ENCODE peak calls at places on chromosomes 5 and 9, in six cellular contexts. D, T, U, X, K and S are unnamed samples.

GRCh38 chr5:55900068-55900467 is 48.9 kb downstream of the IL31RA start:
- DNase-seq in D (no peak), T (no peak), U (no peak), X (no peak), K (no peak), S (no peak)

GRCh38 chr5:82956600-82956999 is 120.6 kb downstream of the TMEM167A start:
- DNase-seq in D (no peak), T (no peak), U (no peak), X (no peak), K (no peak), S (no peak)

GRCh38 chr5:180352116-180352975 is 790 bp downstream of the GFPT2 start:
- DNase-seq in D (peak; percentile 15), T (no peak), U (no peak), X (peak; percentile 66), K (peak; percentile 80), S (no peak)

GRCh38 chr5:108369167-108369566 is 12.7 kb downstream of the FBXL17 start:
- DNase-seq in D (no peak), T (no peak), U (no peak), X (no peak), K (no peak), S (no peak)

GRCh38 chr9:108933231-108933630 is 693 bp downstream of the ELP1 start:
- DNase-seq in D (no peak), T (no peak), U (no peak), X (no peak), K (no peak), S (no peak)

GRCh38 chr9:99345936-99346335 is 123.9 kb downstream of the SEC61B start:
- DNase-seq in D (no peak), T (no peak), U (no peak), X (no peak), K (no peak), S (no peak)

GRCh38 chr9:114902773-114903589 is 27.4 kb downstream of the TNFSF8 start:
- DNase-seq in D (no peak), T (no peak), U (no peak), X (no peak), K (no peak), S (no peak)

GRCh38 chr9:34590376-34591090 is 1.0 kb upstream of the CNTFR start:
- DNase-seq in D (no peak), T (no peak), U (no peak), X (peak; percentile 74), K (peak; percentile 76), S (no peak)

GRCh38 chr5:10199700-10200099 is 50.0 kb downstream of the ATPSCKMT start:
- DNase-seq in D (no peak), T (no peak), U (no peak), X (no peak), K (no peak), S (no peak)

GRCh38 chr5:158175664-158176507 is 316.9 kb upstream of the CLINT1 start:
- DNase-seq in D (no peak), T (no peak), U (no peak), X (no peak), K (no peak), S (no peak)

GRCh38 chr9:118459832-118460425 is 755.7 kb downstream of the TLR4 start:
- DNase-seq in D (no peak), T (no peak), U (peak; percentile 53), X (no peak), K (no peak), S (peak; percentile 65)

GRCh38 chr5:142357469-142358090 is 32.8 kb upstream of the SPRY4 start:
- DNase-seq in D (peak; percentile 12), T (no peak), U (no peak), X (peak; percentile 74), K (no peak), S (no peak)

GRCh38 chr5:150298701-150299451 is 3.8 kb downstream of the ARSI start:
- DNase-seq in D (no peak), T (no peak), U (no peak), X (no peak), K (no peak), S (no peak)

GRCh38 chr9:116837038-116837998 is 150.2 kb downstream of the TRIM32 start:
- DNase-seq in D (no peak), T (no peak), U (no peak), X (no peak), K (no peak), S (no peak)

GRCh38 chr5:17398439-17398838 is 99.6 kb upstream of the TAF11L2 start:
- DNase-seq in D (no peak), T (no peak), U (no peak), X (no peak), K (no peak), S (no peak)

GRCh38 chr9:111743275-111743674 is 51.5 kb downstream of the SHOC1 start:
- DNase-seq in D (no peak), T (no peak), U (no peak), X (no peak), K (no peak), S (no peak)

GRCh38 chr9:90827181-90827866 is 25.7 kb downstream of the SYK start:
- DNase-seq in D (no peak), T (no peak), U (no peak), X (peak; percentile 35), K (no peak), S (no peak)

GRCh38 chr9:81841326-81841725 is 86.9 kb upstream of the SPATA31D4 start:
- DNase-seq in D (no peak), T (no peak), U (no peak), X (no peak), K (no peak), S (no peak)

GRCh38 chr9:2745560-2746380 is 28.5 kb downstream of the KCNV2 start:
- DNase-seq in D (no peak), T (no peak), U (no peak), X (no peak), K (no peak), S (no peak)

GRCh38 chr5:80231243-80231642 is 24.6 kb downstream of the SERINC5 start:
- DNase-seq in D (no peak), T (no peak), U (no peak), X (no peak), K (no peak), S (no peak)

GRCh38 chr5:61732796-61733195 is 400.7 kb downstream of the ZSWIM6 start:
- DNase-seq in D (no peak), T (no peak), U (no peak), X (no peak), K (no peak), S (no peak)

GRCh38 chr5:131164161-131164930 is 710 bp downstream of the HINT1 start:
- DNase-seq in D (peak; percentile 70), T (peak; percentile 86), U (peak; percentile 37), X (peak; percentile 89), K (peak; percentile 84), S (peak; percentile 5)

GRCh38 chr5:33120671-33121070 is 320.1 kb upstream of the TARS1 start:
- DNase-seq in D (no peak), T (no peak), U (no peak), X (no peak), K (no peak), S (no peak)

GRCh38 chr5:95959051-95959963 is 2.3 kb downstream of the ELL2 start:
- DNase-seq in D (no peak), T (no peak), U (no peak), X (no peak), K (no peak), S (no peak)

GRCh38 chr9:117704024-117704575 is at the start of gene TLR4:
- DNase-seq in D (no peak), T (peak; percentile 73), U (no peak), X (no peak), K (peak; percentile 90), S (peak; percentile 39)

GRCh38 chr9:33024126-33024965 is 727 bp upstream of the DNAJA1 start:
- DNase-seq in D (no peak), T (no peak), U (peak; percentile 47), X (peak; percentile 64), K (no peak), S (no peak)

GRCh38 chr5:179120951-179121666 is 60.9 kb downstream of the ZNF354C start:
- DNase-seq in D (no peak), T (peak; percentile 52), U (no peak), X (peak; percentile 33), K (no peak), S (no peak)

GRCh38 chr5:72280655-72281069 is 39.4 kb downstream of the MRPS27 start:
- DNase-seq in D (no peak), T (no peak), U (no peak), X (no peak), K (no peak), S (no peak)

GRCh38 chr9:127128341-127129072 is 6.1 kb upstream of the ANGPTL2 start:
- DNase-seq in D (no peak), T (peak; percentile 58), U (no peak), X (no peak), K (peak; percentile 85), S (no peak)

GRCh38 chr5:36844305-36844704 is 32.3 kb upstream of the NIPBL start:
- DNase-seq in D (no peak), T (no peak), U (no peak), X (no peak), K (no peak), S (no peak)

GRCh38 chr9:70420267-70421019 is 6.0 kb upstream of the KLF9 start:
- DNase-seq in D (peak; percentile 54), T (peak; percentile 97), U (peak; percentile 83), X (peak; percentile 92), K (peak; percentile 96), S (peak; percentile 90)